ENCODE peak calls at places on chromosomes 12 and 14, in seven cellular contexts. T, K, H, N, M, D and R are unnamed samples.

GRCh38 chr12:46473634-46474201 is 101.1 kb upstream of the SLC38A2 start:
- DNase-seq in T (no peak), K (peak), H (peak), N (peak), M (peak), D (peak), R (peak)

GRCh38 chr12:65532162-65532561 is 253.7 kb downstream of the MSRB3 start:
- DNase-seq in T (no peak), K (no peak), H (no peak), N (no peak), M (no peak), D (no peak), R (no peak)

GRCh38 chr12:76697849-76698248 is 66.1 kb upstream of the ZDHHC17 start:
- DNase-seq in T (no peak), K (no peak), H (no peak), N (no peak), M (no peak), D (no peak), R (no peak)

GRCh38 chr12:117533687-117534086 is 172.3 kb upstream of the NOS1 start:
- DNase-seq in T (no peak), K (no peak), H (no peak), N (no peak), M (no peak), D (no peak), R (peak)

GRCh38 chr12:12166751-12167150 is 96.0 kb downstream of the BCL2L14 start:
- DNase-seq in T (no peak), K (no peak), H (no peak), N (no peak), M (no peak), D (no peak), R (no peak)

GRCh38 chr12:131592972-131593371 is 117.9 kb upstream of the SFSWAP start:
- DNase-seq in T (no peak), K (no peak), H (no peak), N (peak), M (no peak), D (no peak), R (no peak)

GRCh38 chr12:46266869-46267617 is 1.8 kb downstream of the SLC38A1 start:
- DNase-seq in T (no peak), K (no peak), H (peak), N (no peak), M (peak), D (peak), R (peak)

GRCh38 chr14:94548999-94549985 is 11.9 kb upstream of the SERPINA4 start:
- DNase-seq in T (peak), K (peak), H (peak), N (no peak), M (peak), D (peak), R (peak)

GRCh38 chr12:47636908-47637780 is 68.7 kb downstream of the RPAP3 start:
- DNase-seq in T (peak), K (peak), H (no peak), N (no peak), M (peak), D (peak), R (no peak)

GRCh38 chr12:108594-108993 is 42.0 kb downstream of the IQSEC3 start:
- DNase-seq in T (no peak), K (no peak), H (peak), N (no peak), M (no peak), D (no peak), R (peak)

GRCh38 chr12:65666876-65667275 is 157.4 kb upstream of the HMGA2 start:
- DNase-seq in T (no peak), K (no peak), H (no peak), N (no peak), M (no peak), D (peak), R (no peak)

GRCh38 chr12:3158851-3159465 is 81.8 kb downstream of the TSPAN9 start:
- DNase-seq in T (no peak), K (no peak), H (no peak), N (no peak), M (no peak), D (no peak), R (no peak)

GRCh38 chr12:87930033-87930432 is 99.2 kb downstream of the C12orf50 start:
- DNase-seq in T (no peak), K (no peak), H (no peak), N (no peak), M (no peak), D (no peak), R (no peak)

GRCh38 chr14:70954068-70954467 is 46.8 kb downstream of the PCNX1 start:
- DNase-seq in T (no peak), K (no peak), H (no peak), N (no peak), M (no peak), D (no peak), R (no peak)

GRCh38 chr12:96258451-96258933 is 64.3 kb downstream of the ELK3 start:
- DNase-seq in T (no peak), K (no peak), H (no peak), N (no peak), M (no peak), D (no peak), R (peak)

GRCh38 chr12:75658826-75659823 is 147.7 kb upstream of the KRR1 start:
- DNase-seq in T (no peak), K (peak), H (no peak), N (no peak), M (no peak), D (peak), R (no peak)

GRCh38 chr14:92373336-92373735 is 50.4 kb downstream of the SLC24A4 start:
- DNase-seq in T (no peak), K (no peak), H (no peak), N (no peak), M (no peak), D (no peak), R (no peak)

GRCh38 chr14:94945615-94946014 is 175.7 kb upstream of the GSC start:
- DNase-seq in T (no peak), K (no peak), H (no peak), N (no peak), M (no peak), D (no peak), R (no peak)

GRCh38 chr12:121794532-121795028 is 1.1 kb upstream of the RHOF start:
- DNase-seq in T (no peak), K (no peak), H (peak), N (no peak), M (no peak), D (peak), R (no peak)
- TF ChIP-seq JUND in T (no peak), K (no peak), H (no peak), N (no peak), M (no peak), D (no peak), R (no peak)

GRCh38 chr12:52207895-52208294 is 16.1 kb upstream of the KRT80 start:
- DNase-seq in T (no peak), K (no peak), H (no peak), N (no peak), M (no peak), D (no peak), R (no peak)
- TF ChIP-seq JUND in T (no peak), K (no peak), H (no peak), N (no peak), M (no peak), D (no peak), R (no peak)

GRCh38 chr12:1797991-1798733 is 22.2 kb upstream of the LRTM2 start:
- DNase-seq in T (no peak), K (no peak), H (peak), N (no peak), M (no peak), D (no peak), R (no peak)
- TF ChIP-seq JUND in T (no peak), K (no peak), H (no peak), N (no peak), M (no peak), D (no peak), R (no peak)

GRCh38 chr12:123488539-123489230 is 30.7 kb downstream of the SNRNP35 start:
- DNase-seq in T (no peak), K (no peak), H (no peak), N (no peak), M (no peak), D (no peak), R (no peak)

GRCh38 chr12:123483602-123484273 is 25.8 kb downstream of the SNRNP35 start:
- DNase-seq in T (no peak), K (no peak), H (no peak), N (no peak), M (no peak), D (no peak), R (no peak)

GRCh38 chr12:123487428-123487827 is 29.5 kb downstream of the SNRNP35 start:
- DNase-seq in T (no peak), K (no peak), H (no peak), N (no peak), M (no peak), D (no peak), R (no peak)

GRCh38 chr12:123489580-123489979 is 31.6 kb downstream of the SNRNP35 start:
- DNase-seq in T (no peak), K (no peak), H (no peak), N (no peak), M (no peak), D (no peak), R (no peak)

GRCh38 chr12:123485756-123486155 is 27.8 kb downstream of the SNRNP35 start:
- DNase-seq in T (no peak), K (no peak), H (no peak), N (no peak), M (no peak), D (no peak), R (no peak)
- TF ChIP-seq JUND in T (no peak), K (no peak), H (no peak), N (no peak), M (no peak), D (no peak), R (no peak)

GRCh38 chr14:33809456-33809855 is 141.4 kb downstream of the EGLN3 start:
- DNase-seq in T (no peak), K (no peak), H (no peak), N (no peak), M (no peak), D (no peak), R (no peak)
- TF ChIP-seq JUND in T (no peak), K (no peak), H (no peak), N (no peak), M (no peak), D (no peak), R (no peak)

GRCh38 chr12:105534068-105534467 is 203.6 kb downstream of the C12orf75 start:
- DNase-seq in T (no peak), K (no peak), H (no peak), N (no peak), M (no peak), D (no peak), R (no peak)

GRCh38 chr12:105539735-105540134 is 209.2 kb downstream of the C12orf75 start:
- DNase-seq in T (no peak), K (no peak), H (no peak), N (no peak), M (no peak), D (no peak), R (no peak)

GRCh38 chr12:105538880-105539279 is 208.4 kb downstream of the C12orf75 start:
- DNase-seq in T (no peak), K (no peak), H (no peak), N (no peak), M (no peak), D (no peak), R (no peak)
- TF ChIP-seq JUND in T (no peak), K (no peak), H (no peak), N (no peak), M (no peak), D (no peak), R (no peak)

GRCh38 chr12:124917841-124918621 is 3.6 kb upstream of the UBC start:
- DNase-seq in T (no peak), K (no peak), H (no peak), N (no peak), M (peak), D (no peak), R (peak)
- TF ChIP-seq JUND in T (no peak), K (no peak), H (no peak), N (no peak), M (no peak), D (no peak), R (no peak)

DNA sequence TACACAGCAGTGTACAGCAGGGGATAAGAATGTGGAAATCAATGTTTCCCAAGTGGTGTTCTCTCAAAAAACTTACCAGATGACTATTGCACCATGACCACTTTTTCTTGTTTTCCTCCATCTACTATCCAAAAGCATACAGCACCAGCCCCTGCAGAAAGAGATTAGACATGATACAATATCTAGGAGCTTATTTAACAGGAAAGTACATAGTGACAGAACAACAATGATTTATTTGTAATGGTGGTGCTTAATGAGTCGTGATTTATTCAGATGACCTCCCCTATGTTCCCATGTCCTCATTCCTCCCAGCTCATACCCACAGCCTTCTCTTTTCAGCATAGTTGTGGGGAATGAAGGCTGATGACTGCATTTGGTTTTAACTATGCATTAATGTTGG is 413.6 kb downstream of the BTG1 start:
- DNase-seq in T (no peak), K (peak), H (no peak), N (no peak), M (no peak), D (no peak), R (no peak)
- TF ChIP-seq JUND in T (no peak), K (no peak), H (no peak), N (no peak), M (no peak), D (no peak), R (no peak)

GRCh38 chr14:104431929-104432541 is 147.5 kb upstream of the C14orf180 start:
- DNase-seq in T (no peak), K (no peak), H (no peak), N (no peak), M (no peak), D (no peak), R (no peak)
- TF ChIP-seq JUND in T (no peak), K (no peak), H (no peak), N (no peak), M (no peak), D (no peak), R (no peak)